ENCODE peak calls at places on chromosomes 7 and 10, in five cellular contexts. One of them, this sample, is unnamed.

GRCh38 chr7:146740039-146740438 is 623.4 kb downstream of the CNTNAP2 start:
- DNase-seq in M059J: no peak
- DNase-seq in activated B cell treated with CpG ODN at 0.5 μM for 24 hours: no peak
- DNase-seq in iris pigment epithelial cell: no peak
- DNase-seq in erythroblast: no peak
- DNase-seq in this sample: no peak

GRCh38 chr10:55500931-55501559 is 700.0 kb upstream of the PCDH15 start:
- DNase-seq in M059J: peak
- DNase-seq in activated B cell treated with CpG ODN at 0.5 μM for 24 hours: no peak
- DNase-seq in iris pigment epithelial cell: peak
- DNase-seq in erythroblast: peak
- DNase-seq in this sample: no peak

GRCh38 chr7:18590744-18591340 is 95.3 kb downstream of the HDAC9 start:
- DNase-seq in M059J: peak
- DNase-seq in activated B cell treated with CpG ODN at 0.5 μM for 24 hours: no peak
- DNase-seq in iris pigment epithelial cell: peak
- DNase-seq in erythroblast: peak
- DNase-seq in this sample: no peak

GRCh38 chr7:90222811-90223725 is 11.5 kb downstream of the STEAP2 start:
- DNase-seq in M059J: peak
- DNase-seq in activated B cell treated with CpG ODN at 0.5 μM for 24 hours: no peak
- DNase-seq in iris pigment epithelial cell: no peak
- DNase-seq in erythroblast: no peak
- DNase-seq in this sample: no peak

GRCh38 chr10:100979821-100980272 is 7.5 kb downstream of the MRPL43 start:
- DNase-seq in M059J: no peak
- DNase-seq in activated B cell treated with CpG ODN at 0.5 μM for 24 hours: no peak
- DNase-seq in iris pigment epithelial cell: no peak
- DNase-seq in erythroblast: no peak
- DNase-seq in this sample: peak

GRCh38 chr10:31318382-31318853 is 598 bp upstream of the ZEB1 start:
- DNase-seq in M059J: peak
- DNase-seq in activated B cell treated with CpG ODN at 0.5 μM for 24 hours: peak
- DNase-seq in iris pigment epithelial cell: peak
- DNase-seq in erythroblast: peak
- DNase-seq in this sample: peak

GRCh38 chr7:80640841-80641240 is 2.4 kb downstream of the CD36 start:
- DNase-seq in M059J: peak
- DNase-seq in activated B cell treated with CpG ODN at 0.5 μM for 24 hours: no peak
- DNase-seq in iris pigment epithelial cell: peak
- DNase-seq in erythroblast: no peak
- DNase-seq in this sample: no peak

GRCh38 chr7:1706721-1707613 is 36.9 kb downstream of the ELFN1 start:
- DNase-seq in M059J: no peak
- DNase-seq in activated B cell treated with CpG ODN at 0.5 μM for 24 hours: no peak
- DNase-seq in iris pigment epithelial cell: no peak
- DNase-seq in erythroblast: no peak
- DNase-seq in this sample: no peak

GRCh38 chr7:157980774-157981173 is 606.8 kb downstream of the PTPRN2 start:
- DNase-seq in M059J: no peak
- DNase-seq in activated B cell treated with CpG ODN at 0.5 μM for 24 hours: no peak
- DNase-seq in iris pigment epithelial cell: no peak
- DNase-seq in erythroblast: no peak
- DNase-seq in this sample: peak

GRCh38 chr10:128612631-128613030 is 486.4 kb upstream of the MKI67 start:
- DNase-seq in M059J: no peak
- DNase-seq in activated B cell treated with CpG ODN at 0.5 μM for 24 hours: no peak
- DNase-seq in iris pigment epithelial cell: no peak
- DNase-seq in erythroblast: no peak
- DNase-seq in this sample: no peak

GRCh38 chr7:131109011-131109756 is 218.5 kb upstream of the MKLN1 start:
- DNase-seq in M059J: peak
- DNase-seq in activated B cell treated with CpG ODN at 0.5 μM for 24 hours: no peak
- DNase-seq in iris pigment epithelial cell: peak
- DNase-seq in erythroblast: no peak
- DNase-seq in this sample: no peak

GRCh38 chr7:26658698-26659084 is 205.7 kb downstream of the SKAP2 start:
- DNase-seq in M059J: no peak
- DNase-seq in activated B cell treated with CpG ODN at 0.5 μM for 24 hours: no peak
- DNase-seq in iris pigment epithelial cell: no peak
- DNase-seq in erythroblast: no peak
- DNase-seq in this sample: no peak

GRCh38 chr10:72340510-72340895 is 14.2 kb downstream of the DNAJB12 start:
- DNase-seq in M059J: no peak
- DNase-seq in activated B cell treated with CpG ODN at 0.5 μM for 24 hours: peak
- DNase-seq in iris pigment epithelial cell: peak
- DNase-seq in erythroblast: peak
- DNase-seq in this sample: no peak

GRCh38 chr10:23516530-23516929 is 77.7 kb downstream of the OTUD1 start:
- DNase-seq in M059J: peak
- DNase-seq in activated B cell treated with CpG ODN at 0.5 μM for 24 hours: no peak
- DNase-seq in iris pigment epithelial cell: peak
- DNase-seq in erythroblast: no peak
- DNase-seq in this sample: no peak

GRCh38 chr7:55527314-55527713 is 45.0 kb downstream of the VOPP1 start:
- DNase-seq in M059J: no peak
- DNase-seq in activated B cell treated with CpG ODN at 0.5 μM for 24 hours: no peak
- DNase-seq in iris pigment epithelial cell: no peak
- DNase-seq in erythroblast: no peak
- DNase-seq in this sample: no peak

GRCh38 chr10:69851306-69851705 is 49.6 kb downstream of the COL13A1 start:
- DNase-seq in M059J: peak
- DNase-seq in activated B cell treated with CpG ODN at 0.5 μM for 24 hours: no peak
- DNase-seq in iris pigment epithelial cell: no peak
- DNase-seq in erythroblast: no peak
- DNase-seq in this sample: no peak

GRCh38 chr7:30765359-30765758 is 5.9 kb upstream of the MINDY4 start:
- DNase-seq in M059J: no peak
- DNase-seq in activated B cell treated with CpG ODN at 0.5 μM for 24 hours: no peak
- DNase-seq in iris pigment epithelial cell: no peak
- DNase-seq in erythroblast: no peak
- DNase-seq in this sample: peak

GRCh38 chr7:129845972-129846327 is 106.8 kb downstream of the UBE2H start:
- DNase-seq in M059J: peak
- DNase-seq in activated B cell treated with CpG ODN at 0.5 μM for 24 hours: no peak
- DNase-seq in iris pigment epithelial cell: peak
- DNase-seq in erythroblast: no peak
- DNase-seq in this sample: peak

GRCh38 chr7:128891110-128891941 is 19.2 kb downstream of the KCP start:
- DNase-seq in M059J: no peak
- DNase-seq in activated B cell treated with CpG ODN at 0.5 μM for 24 hours: peak
- DNase-seq in iris pigment epithelial cell: no peak
- DNase-seq in erythroblast: no peak
- DNase-seq in this sample: no peak

GRCh38 chr10:125370578-125370977 is 210.2 kb upstream of the CTBP2 start:
- DNase-seq in M059J: no peak
- DNase-seq in activated B cell treated with CpG ODN at 0.5 μM for 24 hours: no peak
- DNase-seq in iris pigment epithelial cell: no peak
- DNase-seq in erythroblast: peak
- DNase-seq in this sample: no peak

GRCh38 chr7:70134029-70134445 is 535.8 kb downstream of the AUTS2 start:
- DNase-seq in M059J: peak
- DNase-seq in activated B cell treated with CpG ODN at 0.5 μM for 24 hours: no peak
- DNase-seq in iris pigment epithelial cell: no peak
- DNase-seq in erythroblast: no peak
- DNase-seq in this sample: peak

GRCh38 chr10:51363415-51363814 is 289.1 kb downstream of the PRKG1 start:
- DNase-seq in M059J: no peak
- DNase-seq in activated B cell treated with CpG ODN at 0.5 μM for 24 hours: no peak
- DNase-seq in iris pigment epithelial cell: no peak
- DNase-seq in erythroblast: no peak
- DNase-seq in this sample: no peak

GRCh38 chr7:13988011-13988410 is 1.5 kb downstream of the ETV1 start:
- DNase-seq in M059J: peak
- DNase-seq in activated B cell treated with CpG ODN at 0.5 μM for 24 hours: no peak
- DNase-seq in iris pigment epithelial cell: peak
- DNase-seq in erythroblast: no peak
- DNase-seq in this sample: no peak

GRCh38 chr10:35938160-35938559 is 296.1 kb upstream of the FZD8 start:
- DNase-seq in M059J: no peak
- DNase-seq in activated B cell treated with CpG ODN at 0.5 μM for 24 hours: no peak
- DNase-seq in iris pigment epithelial cell: no peak
- DNase-seq in erythroblast: no peak
- DNase-seq in this sample: no peak

GRCh38 chr7:149855368-149856305 is 17.5 kb downstream of the ZNF862 start:
- DNase-seq in M059J: peak
- DNase-seq in activated B cell treated with CpG ODN at 0.5 μM for 24 hours: no peak
- DNase-seq in iris pigment epithelial cell: peak
- DNase-seq in erythroblast: no peak
- DNase-seq in this sample: no peak

GRCh38 chr7:159096736-159097581 is 47.7 kb downstream of the VIPR2 start:
- DNase-seq in M059J: no peak
- DNase-seq in activated B cell treated with CpG ODN at 0.5 μM for 24 hours: no peak
- DNase-seq in iris pigment epithelial cell: no peak
- DNase-seq in erythroblast: no peak
- DNase-seq in this sample: no peak

GRCh38 chr7:48144291-48144768 is 26.9 kb upstream of the ABCA13 start:
- DNase-seq in M059J: peak
- DNase-seq in activated B cell treated with CpG ODN at 0.5 μM for 24 hours: no peak
- DNase-seq in iris pigment epithelial cell: no peak
- DNase-seq in erythroblast: no peak
- DNase-seq in this sample: no peak

GRCh38 chr7:33888206-33888605 is 17.1 kb upstream of the BMPER start:
- DNase-seq in M059J: peak
- DNase-seq in activated B cell treated with CpG ODN at 0.5 μM for 24 hours: no peak
- DNase-seq in iris pigment epithelial cell: no peak
- DNase-seq in erythroblast: no peak
- DNase-seq in this sample: no peak

GRCh38 chr10:129929343-129930297 is 34.5 kb downstream of the EBF3 start:
- DNase-seq in M059J: no peak
- DNase-seq in activated B cell treated with CpG ODN at 0.5 μM for 24 hours: no peak
- DNase-seq in iris pigment epithelial cell: no peak
- DNase-seq in erythroblast: no peak
- DNase-seq in this sample: no peak

GRCh38 chr7:127831312-127832212 is 179.6 kb downstream of the SND1 start:
- DNase-seq in M059J: no peak
- DNase-seq in activated B cell treated with CpG ODN at 0.5 μM for 24 hours: no peak
- DNase-seq in iris pigment epithelial cell: no peak
- DNase-seq in erythroblast: no peak
- DNase-seq in this sample: no peak

GRCh38 chr7:50869108-50869716 is 86.5 kb upstream of the GRB10 start:
- DNase-seq in M059J: peak
- DNase-seq in activated B cell treated with CpG ODN at 0.5 μM for 24 hours: no peak
- DNase-seq in iris pigment epithelial cell: peak
- DNase-seq in erythroblast: no peak
- DNase-seq in this sample: peak